ENCODE peak calls at places on chromosomes 1 and 21, in eight cellular contexts. K is posterior cingulate gyrus; H is IMR-90; Q is NCI-H1417; C is left kidney; Y is KG1; E is suprapubic skin; Z is central memory CD8-positive, alpha-beta T cell. U is an unnamed sample.
A peak's percentile ranks its signal among the peaks of the same experiment; 100 is the strongest.

GRCh38 chr1:236835491-236835890 is 40.4 kb downstream of the MTR start:
- DNase-seq in E (no peak), Q (no peak), H (no peak), K (no peak), Z (no peak), Y (no peak), C (peak; percentile 32), U (no peak)

GRCh38 chr1:12620142-12620865 is 2.3 kb upstream of the DHRS3 start:
- DNase-seq in C (peak; percentile 24), H (no peak), Q (no peak), K (no peak), Z (no peak), Y (no peak), E (no peak), U (no peak)

GRCh38 chr1:45009956-45010854 is 919 bp downstream of the HECTD3 start:
- DNase-seq in E (no peak), Z (no peak), C (peak; percentile 44), Y (no peak), H (no peak), Q (peak; percentile 71), K (no peak), U (peak; percentile 55)

GRCh38 chr1:17624540-17625256 is 85.2 kb downstream of the ARHGEF10L start:
- DNase-seq in Y (no peak), C (no peak), K (no peak), H (peak; percentile 39), Q (no peak), Z (no peak), E (no peak), U (peak; percentile 49)

GRCh38 chr21:29360799-29361765 is 62.4 kb downstream of the BACH1 start:
- DNase-seq in H (peak; percentile 40), K (no peak), C (peak; percentile 62), Y (no peak), Q (peak; percentile 22), Z (no peak), E (no peak), U (peak; percentile 29)

GRCh38 chr1:43304771-43305300 is 4.1 kb downstream of the TIE1 start:
- DNase-seq in Q (no peak), Y (no peak), H (no peak), E (no peak), Z (no peak), K (no peak), C (no peak), U (no peak)

GRCh38 chr1:240111558-240111957 is 19.9 kb downstream of the FMN2 start:
- DNase-seq in Y (no peak), Q (no peak), E (no peak), H (no peak), C (peak; percentile 5), K (no peak), Z (no peak), U (peak; percentile 54)

GRCh38 chr1:8303141-8303540 is 14.8 kb upstream of the SLC45A1 start:
- DNase-seq in C (no peak), H (peak; percentile 91), Z (no peak), E (no peak), Y (no peak), K (no peak), Q (no peak), U (no peak)

GRCh38 chr1:226281058-226281457 is 27.9 kb downstream of the LIN9 start:
- DNase-seq in E (no peak), C (no peak), Z (no peak), K (no peak), Y (no peak), Q (no peak), H (no peak), U (no peak)

GRCh38 chr21:41069305-41069642 is 98.7 kb upstream of the BACE2 start:
- DNase-seq in Y (no peak), C (no peak), H (no peak), E (no peak), Z (no peak), Q (no peak), K (no peak), U (no peak)

GRCh38 chr21:46065215-46065992 is 32.5 kb upstream of the COL6A2 start:
- DNase-seq in H (peak; percentile 76), Z (peak; percentile 3), C (peak; percentile 80), E (peak; percentile 89), Q (no peak), K (no peak), Y (no peak), U (no peak)

GRCh38 chr1:200154069-200154767 is 126.7 kb downstream of the NR5A2 start:
- DNase-seq in K (no peak), E (no peak), Z (peak; percentile 68), C (no peak), Y (peak; percentile 49), H (peak; percentile 16), Q (no peak), U (peak; percentile 63)

GRCh38 chr1:235302143-235302542 is 25.8 kb downstream of the ARID4B start:
- DNase-seq in Q (no peak), C (no peak), K (no peak), E (no peak), Y (no peak), Z (no peak), H (no peak), U (peak; percentile 10)

GRCh38 chr1:212470059-212470458 is 37.3 kb downstream of the NENF start:
- DNase-seq in Z (no peak), E (peak; percentile 90), Y (no peak), Q (no peak), K (peak; percentile 89), C (no peak), H (peak; percentile 99), U (no peak)

GRCh38 chr1:39346876-39347275 is 142.4 kb downstream of the MACF1 start:
- DNase-seq in K (no peak), Z (no peak), Y (no peak), E (no peak), H (no peak), Q (no peak), C (no peak), U (no peak)

GRCh38 chr1:155072531-155073289 is 5.9 kb upstream of the EFNA3 start:
- DNase-seq in H (no peak), Y (no peak), K (no peak), Z (no peak), E (no peak), C (no peak), Q (no peak), U (peak; percentile 42)

GRCh38 chr1:221739018-221739676 is 2.7 kb downstream of the DUSP10 start:
- DNase-seq in H (no peak), Y (no peak), Z (no peak), E (no peak), K (no peak), C (no peak), Q (no peak), U (no peak)